ENCODE peak calls at places on chromosome 1, in four cellular contexts. W, G, N and R are unnamed samples.

GRCh38 chr1:93257889-93258288 is 77.4 kb downstream of the CCDC18 start:
- DNase-seq in G (no peak), N (no peak), W (no peak), R (no peak)

GRCh38 chr1:19815801-19816736 is 986 bp upstream of the RNF186 start:
- DNase-seq in W (no peak), N (no peak), G (peak; percentile 46), R (no peak)

GRCh38 chr1:184958554-184959353 is 15.6 kb downstream of the NIBAN1 start:
- DNase-seq in G (no peak), N (no peak), W (peak; percentile 11), R (no peak)

GRCh38 chr1:201769966-201770365 is 59.0 kb upstream of the IPO9 start:
- DNase-seq in N (no peak), W (peak; percentile 67), G (no peak), R (no peak)

GRCh38 chr1:20358761-20359263 is 68.1 kb downstream of the VWA5B1 start:
- DNase-seq in G (peak; percentile 81), N (no peak), W (peak; percentile 78), R (peak; percentile 65)

GRCh38 chr1:3176820-3177219 is 107.8 kb downstream of the PRDM16 start:
- DNase-seq in N (no peak), W (no peak), G (no peak), R (no peak)

GRCh38 chr1:35190784-35191183 is 2.2 kb downstream of the SFPQ start:
- DNase-seq in G (no peak), N (no peak), W (peak; percentile 46), R (no peak)

GRCh38 chr1:14803002-14803789 is 204.7 kb downstream of the KAZN start:
- DNase-seq in N (no peak), W (no peak), G (no peak), R (no peak)

GRCh38 chr1:116454940-116455339 is 81.9 kb downstream of the ATP1A1 start:
- DNase-seq in G (no peak), W (no peak), N (no peak), R (no peak)

GRCh38 chr1:110433803-110434202 is 17.1 kb upstream of the PROK1 start:
- DNase-seq in N (no peak), W (peak; percentile 43), G (no peak), R (peak; percentile 84)

GRCh38 chr1:56550132-56550531 is 29.2 kb downstream of the PLPP3 start:
- DNase-seq in W (no peak), G (peak; percentile 6), N (no peak), R (peak; percentile 73)